ENCODE peak calls at places on chromosomes 16 and 17, in six cellular contexts. V is transverse colon, G is upper lobe of left lung, H is AG04449, J is body of pancreas, F is psoas muscle. X is an unnamed sample.

GRCh38 chr17:43601280-43602050 is 55.3 kb upstream of the ETV4 start:
- DNase-seq in V (peak), G (no peak), H (no peak), J (peak), F (peak), X (peak)

GRCh38 chr17:81966343-81967243 is 5.6 kb upstream of the NOTUM start:
- DNase-seq in V (peak), G (peak), H (no peak), J (peak), F (peak), X (no peak)

GRCh38 chr16:53131363-53132071 is 76.7 kb downstream of the CHD9 start:
- DNase-seq in V (peak), G (peak), H (no peak), J (peak), F (peak), X (peak)

GRCh38 chr17:38674749-38675615 is at the start of gene EPOP:
- DNase-seq in V (peak), G (peak), H (no peak), J (peak), F (peak), X (peak)

GRCh38 chr17:63479495-63480184 is 2.8 kb downstream of the ACE start:
- DNase-seq in V (no peak), G (no peak), H (no peak), J (no peak), F (no peak), X (no peak)

GRCh38 chr17:40499551-40500189 is 1.8 kb downstream of the TNS4 start:
- DNase-seq in V (peak), G (peak), H (no peak), J (peak), F (peak), X (peak)

GRCh38 chr17:39916918-39917317 is 1.5 kb downstream of the GSDMB start:
- DNase-seq in V (no peak), G (no peak), H (no peak), J (no peak), F (no peak), X (no peak)

GRCh38 chr16:28534542-28535373 is 4.0 kb downstream of the NUPR1 start:
- DNase-seq in V (peak), G (no peak), H (no peak), J (peak), F (peak), X (peak)

GRCh38 chr16:75264999-75265910 is 13.8 kb upstream of the BCAR1 start:
- DNase-seq in V (peak), G (peak), H (no peak), J (peak), F (peak), X (no peak)

GRCh38 chr17:74358696-74359095 is 3.0 kb downstream of the BTBD17 start:
- DNase-seq in V (no peak), G (no peak), H (no peak), J (no peak), F (no peak), X (no peak)

GRCh38 chr17:45410144-45411091 is 22.3 kb downstream of the ARHGAP27 start:
- DNase-seq in V (peak), G (peak), H (no peak), J (no peak), F (no peak), X (no peak)

GRCh38 chr17:81558941-81559806 is 7.0 kb upstream of the FAAP100 start:
- DNase-seq in V (no peak), G (peak), H (no peak), J (no peak), F (no peak), X (no peak)

GRCh38 chr17:79038545-79039135 is 14.7 kb downstream of the C1QTNF1 start:
- DNase-seq in V (no peak), G (no peak), H (peak), J (no peak), F (peak), X (peak)

GRCh38 chr17:73969956-73970355 is 233.5 kb upstream of the RPL38 start:
- DNase-seq in V (peak), G (no peak), H (no peak), J (no peak), F (no peak), X (no peak)

GRCh38 chr17:34321981-34322380 is 2.7 kb downstream of the CCL8 start:
- DNase-seq in V (no peak), G (no peak), H (no peak), J (no peak), F (no peak), X (no peak)

GRCh38 chr16:69513180-69513966 is 52.4 kb upstream of the NFAT5 start:
- DNase-seq in V (no peak), G (no peak), H (peak), J (no peak), F (no peak), X (peak)

GRCh38 chr17:1865252-1866037 is 35.6 kb downstream of the RPA1 start:
- DNase-seq in V (peak), G (no peak), H (no peak), J (peak), F (no peak), X (peak)

GRCh38 chr17:74043976-74044375 is 159.5 kb upstream of the RPL38 start:
- DNase-seq in V (no peak), G (no peak), H (no peak), J (no peak), F (no peak), X (no peak)

GRCh38 chr17:47239663-47240374 is 13.8 kb upstream of the ITGB3 start:
- DNase-seq in V (peak), G (peak), H (peak), J (peak), F (peak), X (peak)

GRCh38 chr17:39653662-39654331 is 11.4 kb upstream of the TCAP start:
- DNase-seq in V (peak), G (no peak), H (no peak), J (peak), F (peak), X (peak)

GRCh38 chr17:2040942-2041560 is 771 bp upstream of the OVCA2 start:
- DNase-seq in V (no peak), G (no peak), H (no peak), J (no peak), F (no peak), X (no peak)

GRCh38 chr16:14358697-14359305 is 271.3 kb downstream of the PARN start:
- DNase-seq in V (no peak), G (peak), H (no peak), J (no peak), F (no peak), X (peak)

GRCh38 chr17:32007463-32008298 is 498 bp downstream of the LRRC37B start:
- DNase-seq in V (peak), G (no peak), H (no peak), J (peak), F (peak), X (peak)

GRCh38 chr17:17919169-17920107 is 52.8 kb downstream of the TOM1L2 start:
- DNase-seq in V (peak), G (no peak), H (no peak), J (peak), F (peak), X (peak)

GRCh38 chr16:89999831-90000574 is 19.3 kb downstream of the DBNDD1 start:
- DNase-seq in V (no peak), G (peak), H (no peak), J (no peak), F (no peak), X (no peak)

GRCh38 chr17:51997723-51998122 is 160.8 kb downstream of the CA10 start:
- DNase-seq in V (no peak), G (no peak), H (no peak), J (no peak), F (no peak), X (no peak)

GRCh38 chr17:28725166-28725659 is 820 bp downstream of the TLCD1 start:
- DNase-seq in V (no peak), G (no peak), H (no peak), J (no peak), F (no peak), X (peak)

GRCh38 chr17:58337600-58338453 is 9.2 kb upstream of the TSPOAP1 start:
- DNase-seq in V (peak), G (peak), H (peak), J (peak), F (peak), X (no peak)

GRCh38 chr16:30903596-30903995 is 7.2 kb downstream of the CTF1 start:
- DNase-seq in V (no peak), G (no peak), H (no peak), J (peak), F (no peak), X (no peak)

GRCh38 chr16:86343111-86343642 is 167.2 kb upstream of the FOXF1 start:
- DNase-seq in V (peak), G (no peak), H (no peak), J (no peak), F (peak), X (no peak)

GRCh38 chr16:80350066-80350465 is 190.7 kb upstream of the DYNLRB2 start:
- DNase-seq in V (no peak), G (no peak), H (no peak), J (no peak), F (no peak), X (no peak)

GRCh38 chr17:57875109-57876022 is 25.5 kb upstream of the MRPS23 start:
- DNase-seq in V (peak), G (peak), H (peak), J (peak), F (peak), X (peak)

GRCh38 chr17:35460354-35460851 is 11.8 kb upstream of the SLFN13 start:
- DNase-seq in V (peak), G (peak), H (no peak), J (peak), F (peak), X (peak)

GRCh38 chr16:85460252-85460982 is 152.7 kb upstream of the GSE1 start:
- DNase-seq in V (no peak), G (no peak), H (no peak), J (no peak), F (no peak), X (no peak)

GRCh38 chr17:10499950-10500349 is 18.4 kb downstream of the MYH1 start:
- DNase-seq in V (no peak), G (no peak), H (no peak), J (no peak), F (no peak), X (no peak)

GRCh38 chr17:16439303-16439791 is 24.0 kb downstream of the TRPV2 start:
- DNase-seq in V (no peak), G (no peak), H (no peak), J (no peak), F (no peak), X (no peak)

GRCh38 chr17:10247806-10248334 is 49.5 kb upstream of the GAS7 start:
- DNase-seq in V (no peak), G (no peak), H (no peak), J (no peak), F (no peak), X (no peak)

GRCh38 chr16:89564476-89565255 is 4.2 kb downstream of the RPL13 start:
- DNase-seq in V (peak), G (no peak), H (no peak), J (no peak), F (no peak), X (peak)

DNA sequence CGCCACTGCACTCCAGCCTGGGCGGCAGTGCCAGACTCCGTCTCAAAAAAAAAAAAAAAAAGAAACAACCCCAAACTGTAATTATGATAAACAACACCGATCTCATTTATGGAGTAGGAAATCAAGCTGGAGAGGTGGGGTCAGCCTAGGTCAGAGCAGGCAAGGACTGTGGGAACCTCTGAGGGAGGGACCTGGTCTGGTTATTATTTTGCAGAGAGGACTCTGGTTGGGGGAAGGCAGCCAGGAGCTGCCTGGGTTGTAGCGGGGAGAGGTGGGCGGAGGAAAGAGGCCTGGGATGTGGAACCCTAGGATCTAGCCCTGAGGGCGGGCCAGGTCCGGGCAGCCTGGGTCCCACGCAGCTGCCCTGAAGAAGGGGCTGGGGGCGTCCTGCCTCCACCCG is 10.9 kb upstream of the HS3ST6 start:
- DNase-seq in V (no peak), G (no peak), H (no peak), J (peak), F (no peak), X (no peak)
- TF ChIP-seq CTCF in V (no peak), G (no peak), H (no peak), J (no peak), F (no peak), X (no peak)

DNA sequence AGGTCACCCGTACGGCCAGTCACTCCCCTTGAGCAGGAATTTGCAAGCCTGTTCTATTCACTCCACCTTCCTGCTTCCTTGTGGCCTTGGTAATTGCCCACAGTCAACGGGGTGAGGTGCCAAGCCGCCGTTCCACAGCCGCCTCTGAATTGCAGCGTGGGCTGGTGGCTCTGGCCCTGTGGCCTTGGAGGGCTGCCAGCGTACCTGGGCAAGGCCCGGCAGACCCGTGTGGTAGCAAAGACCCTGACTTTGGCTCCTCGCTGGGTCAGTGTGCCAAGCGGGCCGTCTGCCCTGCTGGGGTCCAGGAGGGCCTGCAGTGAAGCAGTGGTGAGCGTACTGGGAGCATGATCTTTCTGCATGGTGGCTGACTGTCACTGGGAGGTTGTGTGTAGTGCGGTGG is 3.6 kb downstream of the BANP start:
- DNase-seq in V (peak), G (peak), H (no peak), J (peak), F (no peak), X (no peak)
- H3K4me3 ChIP-seq in V (no peak), G (peak), H (no peak), J (no peak), F (no peak), X (no peak)

GRCh38 chr17:50462446-50462845 is 6.2 kb downstream of the CHAD start:
- DNase-seq in V (no peak), G (no peak), H (no peak), J (no peak), F (no peak), X (no peak)
- TF ChIP-seq CTCF in V (no peak), G (no peak), H (no peak), J (no peak), F (no peak), X (no peak)

GRCh38 chr17:68440526-68440925 is 16.8 kb downstream of the WIPI1 start:
- DNase-seq in V (no peak), G (no peak), H (no peak), J (no peak), F (no peak), X (no peak)

GRCh38 chr17:68437979-68438877 is 19.1 kb downstream of the WIPI1 start:
- DNase-seq in V (peak), G (no peak), H (no peak), J (peak), F (no peak), X (no peak)

GRCh38 chr17:68435876-68436842 is 21.1 kb downstream of the WIPI1 start:
- DNase-seq in V (peak), G (peak), H (no peak), J (peak), F (peak), X (peak)

GRCh38 chr17:68441064-68441770 is 16.1 kb downstream of the WIPI1 start:
- DNase-seq in V (no peak), G (no peak), H (no peak), J (no peak), F (no peak), X (no peak)

DNA sequence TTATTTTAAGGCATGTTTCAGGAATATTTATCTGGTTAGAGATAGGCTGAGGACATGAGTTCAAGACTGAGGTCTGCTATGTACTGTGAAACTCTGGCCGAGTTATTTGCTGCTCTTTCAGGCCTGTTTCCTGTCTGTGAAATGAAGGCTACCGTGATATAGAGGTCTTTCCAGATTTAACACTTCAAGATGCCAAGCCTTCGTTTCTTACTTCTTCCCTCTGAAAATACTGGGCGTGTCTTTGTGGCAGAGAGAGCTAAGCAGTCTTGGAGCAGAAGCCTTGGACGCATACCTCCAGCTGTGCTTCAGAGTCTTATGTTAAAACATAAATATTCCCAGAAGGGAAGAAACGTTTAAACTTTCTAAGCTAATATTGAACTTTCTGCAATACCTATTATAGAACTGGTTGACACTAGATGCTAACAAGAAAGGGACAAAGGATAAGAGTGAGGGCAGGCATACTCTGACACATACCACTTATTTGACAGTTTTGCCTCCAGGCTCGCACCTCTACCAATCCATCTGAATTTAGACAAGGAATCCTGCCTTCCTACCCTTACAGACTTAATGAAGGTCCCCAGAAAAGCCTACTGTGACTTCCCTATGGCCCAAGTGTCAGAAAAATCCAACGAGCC is 17.5 kb downstream of the WIPI1 start:
- DNase-seq in V (no peak), G (no peak), H (no peak), J (no peak), F (no peak), X (no peak)
- H3K4me3 ChIP-seq in V (no peak), G (no peak), H (no peak), J (no peak), F (no peak), X (no peak)

DNA sequence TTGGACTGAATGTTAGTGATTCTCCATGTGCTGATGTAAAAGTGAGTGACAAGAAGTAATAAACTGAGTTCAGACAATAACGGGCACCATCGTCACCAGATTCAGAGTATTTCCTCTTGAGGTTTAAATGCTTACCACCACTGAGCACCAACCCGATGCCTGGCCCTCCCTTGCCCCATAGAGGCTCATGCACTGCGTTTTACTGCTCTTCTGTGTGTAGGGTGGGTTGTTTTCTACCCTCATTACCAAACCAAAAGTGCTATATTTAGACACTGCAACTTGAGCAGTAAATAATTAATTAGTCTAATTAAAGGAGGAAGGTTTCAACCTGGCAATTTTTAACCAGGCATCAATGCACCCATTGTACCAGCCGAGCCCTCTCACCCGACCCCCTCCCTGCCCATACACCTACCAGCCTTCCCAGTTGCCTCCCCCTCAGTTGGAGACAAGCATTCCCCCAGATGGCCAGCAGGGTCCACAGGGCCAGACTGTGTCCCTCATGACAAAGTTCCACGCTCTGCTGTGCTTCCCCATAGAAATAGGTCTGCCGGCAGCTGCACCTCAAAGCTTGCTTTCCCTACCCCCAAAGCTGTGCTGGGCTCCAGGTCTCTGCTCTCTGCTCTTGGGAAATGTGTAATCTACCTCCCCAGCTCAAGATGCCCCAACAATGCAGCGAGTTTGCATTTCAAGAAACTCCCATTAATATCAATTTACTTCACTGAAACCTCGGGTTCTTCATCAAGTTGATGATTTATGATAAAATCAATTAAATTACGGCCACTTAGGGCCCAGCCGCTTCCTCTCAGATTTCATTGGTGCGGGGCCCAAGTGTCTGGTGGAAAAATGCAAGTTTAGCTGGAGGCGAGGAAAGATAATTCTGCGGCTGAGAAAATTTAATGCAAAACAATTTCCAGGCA is 16.0 kb downstream of the HOXB4 start:
- DNase-seq in V (no peak), G (no peak), H (no peak), J (no peak), F (no peak), X (no peak)
- TF ChIP-seq CTCF in V (no peak), G (no peak), H (peak), J (peak), F (no peak), X (no peak)

GRCh38 chr17:75783069-75783783 is 1.4 kb upstream of the UNK start:
- DNase-seq in V (no peak), G (no peak), H (no peak), J (no peak), F (no peak), X (peak)
- H3K4me3 ChIP-seq in V (no peak), G (peak), H (no peak), J (no peak), F (peak), X (no peak)

X was measured in epithelial cell of esophagus.